ENCODE peak calls at places on chromosomes 4 and X, in six cellular contexts. K is chondrocyte, B is NCI-H446 treated with DMSO at 0.1 percent for 48 hours, L is COR-L47, F is sciatic nerve, N is GM03348. W is an unnamed sample.

GRCh38 chr4:85783900-85784299 is 308.9 kb downstream of the ARHGAP24 start:
- DNase-seq in K (no peak), B (no peak), N (no peak), L (no peak), F (no peak), W (no peak)

GRCh38 chr4:6889101-6889735 is 20.4 kb upstream of the TBC1D14 start:
- DNase-seq in B (no peak), N (no peak), F (no peak), L (no peak), K (peak), W (no peak)

GRCh38 chr4:8478801-8479744 is 38.5 kb downstream of the TRMT44 start:
- DNase-seq in N (no peak), F (no peak), L (no peak), B (no peak), K (no peak), W (no peak)

GRCh38 chr4:168593399-168593798 is 96.5 kb downstream of the PALLD start:
- DNase-seq in K (no peak), L (peak), N (no peak), B (no peak), F (no peak), W (no peak)

GRCh38 chrX:40012039-40012799 is 85.5 kb downstream of the BCOR start:
- DNase-seq in L (peak), K (no peak), N (peak), F (peak), B (no peak), W (peak)

GRCh38 chr4:124282301-124282898 is 430.1 kb downstream of the ANKRD50 start:
- DNase-seq in N (no peak), K (no peak), L (no peak), B (no peak), F (no peak), W (no peak)

GRCh38 chr4:36285784-36286480 is 4.5 kb downstream of the DTHD1 start:
- DNase-seq in K (no peak), F (no peak), B (no peak), L (no peak), N (no peak), W (no peak)

GRCh38 chr4:20456416-20456815 is 204.7 kb downstream of the SLIT2 start:
- DNase-seq in K (no peak), B (no peak), L (no peak), F (no peak), N (no peak), W (peak)

GRCh38 chr4:158161561-158162354 is 11.1 kb downstream of the GASK1B start:
- DNase-seq in F (no peak), L (no peak), B (no peak), K (no peak), N (peak), W (peak)

GRCh38 chrX:84441143-84441542 is 61.1 kb downstream of the HDX start:
- DNase-seq in K (no peak), B (no peak), N (no peak), L (no peak), F (no peak), W (peak)

GRCh38 chr4:28073860-28074555 is 1213.4 kb downstream of the STIM2 start:
- DNase-seq in L (no peak), N (no peak), F (no peak), B (no peak), K (peak), W (no peak)

GRCh38 chrX:71128915-71129765 is 10.7 kb downstream of the MED12 start:
- DNase-seq in B (no peak), N (peak), F (peak), L (no peak), K (no peak), W (peak)

GRCh38 chr4:146477054-146477453 is 44.7 kb downstream of the SLC10A7 start:
- DNase-seq in N (no peak), K (no peak), F (no peak), L (no peak), B (no peak), W (no peak)

GRCh38 chr4:86855572-86855971 is 6.4 kb upstream of the SLC10A6 start:
- DNase-seq in L (no peak), N (peak), F (no peak), B (no peak), K (no peak), W (peak)

GRCh38 chr4:8169763-8170162 is 11.2 kb upstream of the ABLIM2 start:
- DNase-seq in F (no peak), L (no peak), K (no peak), N (no peak), B (no peak), W (no peak)

GRCh38 chr4:2290488-2290887 is 28.6 kb upstream of the MXD4 start:
- DNase-seq in L (no peak), K (peak), F (peak), N (no peak), B (no peak), W (no peak)

GRCh38 chr4:99586747-99587146 is 12.1 kb downstream of the MTTP start:
- DNase-seq in F (no peak), N (no peak), B (no peak), L (peak), K (no peak), W (no peak)